ENCODE peak calls at places on chromosomes 16 and 17, in eight cellular contexts. Q is effector CD4-positive, alpha-beta T cell; Z is foreskin keratinocyte; H is H54; X is IMR-90; V is glutamatergic neuron; J is astrocyte of the cerebellum; E is neural progenitor cell. W is an unnamed sample.

GRCh38 chr16:19883296-19883951 is 1.2 kb downstream of the GPRC5B start:
- DNase-seq in Q (no peak), Z (no peak), H (no peak), X (peak; percentile 25), V (peak; percentile 34), J (peak; percentile 24), E (peak; percentile 80), W (peak; percentile 81)

GRCh38 chr17:10197721-10198508 is 491 bp downstream of the GAS7 start:
- DNase-seq in Q (no peak), Z (no peak), H (no peak), X (no peak), V (peak; percentile 59), J (no peak), E (peak; percentile 53), W (no peak)

GRCh38 chr16:31727553-31727952 is 146.1 kb upstream of the ZNF267 start:
- DNase-seq in Q (no peak), Z (no peak), H (no peak), X (no peak), V (no peak), J (no peak), E (no peak), W (no peak)

GRCh38 chr16:80788016-80788415 is 16.4 kb downstream of the CDYL2 start:
- DNase-seq in Q (no peak), Z (peak; percentile 30), H (no peak), X (no peak), V (no peak), J (peak; percentile 60), E (no peak), W (no peak)

GRCh38 chr17:752620-753219 is 656 bp upstream of the GEMIN4 start:
- DNase-seq in Q (no peak), Z (peak; percentile 10), H (no peak), X (peak; percentile 49), V (peak; percentile 19), J (peak; percentile 26), E (peak; percentile 36), W (peak; percentile 36)

GRCh38 chr16:80591071-80591935 is 50.5 kb downstream of the DYNLRB2 start:
- DNase-seq in Q (no peak), Z (no peak), H (no peak), X (no peak), V (no peak), J (no peak), E (no peak), W (no peak)

GRCh38 chr17:3556905-3557767 is 476 bp downstream of the TRPV3 start:
- DNase-seq in Q (no peak), Z (peak; percentile 17), H (peak; percentile 35), X (no peak), V (no peak), J (no peak), E (no peak), W (peak; percentile 72)

GRCh38 chr17:48055531-48056245 is 7.5 kb downstream of the NFE2L1 start:
- DNase-seq in Q (no peak), Z (peak; percentile 76), H (no peak), X (peak; percentile 92), V (no peak), J (no peak), E (peak; percentile 33), W (no peak)

GRCh38 chr16:4879049-4879448 is 31.8 kb downstream of the UBN1 start:
- DNase-seq in Q (no peak), Z (no peak), H (no peak), X (no peak), V (no peak), J (no peak), E (no peak), W (no peak)

GRCh38 chr16:84032458-84033178 is 10.0 kb downstream of the SLC38A8 start:
- DNase-seq in Q (no peak), Z (no peak), H (no peak), X (no peak), V (no peak), J (no peak), E (peak; percentile 89), W (no peak)

GRCh38 chr16:75065149-75065807 is 51.3 kb downstream of the LDHD start:
- DNase-seq in Q (no peak), Z (no peak), H (no peak), X (no peak), V (no peak), J (no peak), E (no peak), W (no peak)

GRCh38 chr17:74152591-74153455 is 50.7 kb upstream of the RPL38 start:
- DNase-seq in Q (no peak), Z (peak; percentile 7), H (no peak), X (no peak), V (no peak), J (no peak), E (no peak), W (no peak)

GRCh38 chr17:20095366-20096080 is 86.4 kb downstream of the SPECC1 start:
- DNase-seq in Q (no peak), Z (no peak), H (peak; percentile 40), X (peak; percentile 13), V (peak; percentile 76), J (no peak), E (peak; percentile 83), W (peak; percentile 52)

GRCh38 chr17:350706-351435 is 1.7 kb downstream of the RPH3AL start:
- DNase-seq in Q (no peak), Z (peak; percentile 61), H (peak; percentile 92), X (no peak), V (no peak), J (no peak), E (no peak), W (peak; percentile 91)

GRCh38 chr17:42514867-42515266 is 21.2 kb upstream of the NAGLU start:
- DNase-seq in Q (no peak), Z (no peak), H (no peak), X (no peak), V (no peak), J (no peak), E (peak; percentile 44), W (no peak)

GRCh38 chr17:18139092-18139491 is 30.5 kb downstream of the MYO15A start:
- DNase-seq in Q (no peak), Z (no peak), H (no peak), X (no peak), V (no peak), J (no peak), E (no peak), W (no peak)

GRCh38 chr16:4015275-4015990 is 100.8 kb downstream of the ADCY9 start:
- DNase-seq in Q (no peak), Z (no peak), H (no peak), X (no peak), V (no peak), J (no peak), E (no peak), W (no peak)

GRCh38 chr17:66655861-66656260 is 179.1 kb upstream of the CACNG5 start:
- DNase-seq in Q (no peak), Z (peak; percentile 91), H (no peak), X (peak; percentile 80), V (no peak), J (no peak), E (no peak), W (peak; percentile 49)

GRCh38 chr17:80217703-80218362 is 2.3 kb downstream of the SGSH start:
- DNase-seq in Q (no peak), Z (no peak), H (no peak), X (no peak), V (no peak), J (no peak), E (no peak), W (no peak)

GRCh38 chr16:4694664-4695451 is 1.5 kb downstream of the NUDT16L1 start:
- DNase-seq in Q (no peak), Z (no peak), H (no peak), X (no peak), V (no peak), J (no peak), E (no peak), W (no peak)

GRCh38 chr16:73052441-73053030 is 4.6 kb upstream of the ZFHX3 start:
- DNase-seq in Q (no peak), Z (no peak), H (no peak), X (no peak), V (no peak), J (no peak), E (peak; percentile 72), W (peak; percentile 55)

GRCh38 chr17:35238817-35239216 is 4.1 kb upstream of the SLFN5 start:
- DNase-seq in Q (no peak), Z (peak; percentile 84), H (peak; percentile 34), X (peak; percentile 78), V (no peak), J (no peak), E (no peak), W (no peak)

GRCh38 chr17:81329279-81329926 is 34.3 kb upstream of the SLC38A10 start:
- DNase-seq in Q (no peak), Z (peak; percentile 94), H (peak; percentile 99), X (peak; percentile 92), V (peak; percentile 84), J (peak; percentile 60), E (peak; percentile 65), W (peak; percentile 98)

GRCh38 chr16:2902337-2903130 is 9.2 kb upstream of the FLYWCH1 start:
- DNase-seq in Q (no peak), Z (peak; percentile 25), H (no peak), X (no peak), V (no peak), J (no peak), E (no peak), W (no peak)

GRCh38 chr17:72697602-72698146 is 394.8 kb downstream of the SLC39A11 start:
- DNase-seq in Q (no peak), Z (no peak), H (no peak), X (peak; percentile 25), V (no peak), J (no peak), E (no peak), W (no peak)

GRCh38 chr17:40014375-40014980 is 762 bp upstream of the CSF3 start:
- DNase-seq in Q (no peak), Z (no peak), H (no peak), X (no peak), V (no peak), J (no peak), E (no peak), W (no peak)

GRCh38 chr17:79082311-79083190 is 7.9 kb downstream of the ENGASE start:
- DNase-seq in Q (peak; percentile 39), Z (no peak), H (peak; percentile 65), X (peak; percentile 19), V (peak; percentile 81), J (no peak), E (peak; percentile 76), W (peak; percentile 39)

GRCh38 chr16:84842516-84843148 is 22.8 kb downstream of the CRISPLD2 start:
- DNase-seq in Q (no peak), Z (peak; percentile 44), H (no peak), X (no peak), V (no peak), J (no peak), E (no peak), W (no peak)

GRCh38 chr16:8571061-8571596 is 19.2 kb downstream of the TMEM114 start:
- DNase-seq in Q (no peak), Z (peak; percentile 48), H (no peak), X (peak; percentile 41), V (no peak), J (peak; percentile 43), E (peak; percentile 68), W (peak; percentile 49)

GRCh38 chr16:62149646-62150045 is 113.4 kb upstream of the CDH8 start:
- DNase-seq in Q (no peak), Z (peak; percentile 43), H (no peak), X (no peak), V (no peak), J (peak; percentile 71), E (no peak), W (no peak)

GRCh38 chr17:7281074-7281952 is at the start of gene SLC2A4:
- DNase-seq in Q (peak; percentile 64), Z (peak; percentile 91), H (peak; percentile 94), X (peak; percentile 90), V (peak; percentile 88), J (peak; percentile 67), E (peak; percentile 99), W (peak; percentile 96)

GRCh38 chr16:27362570-27363245 is 39.3 kb upstream of the IL21R start:
- DNase-seq in Q (no peak), Z (no peak), H (no peak), X (no peak), V (no peak), J (no peak), E (no peak), W (no peak)

GRCh38 chr16:66814734-66815133 is 13.3 kb upstream of the TERB1 start:
- DNase-seq in Q (no peak), Z (no peak), H (no peak), X (no peak), V (no peak), J (no peak), E (no peak), W (no peak)